ENCODE peak calls at places on chromosome 14, in six cellular contexts. U is NCI-H82; S is MV-4-11; Q is activated naive CD8-positive, alpha-beta T cell treated with anti-CD3 and anti-CD28 coated beads for 36 hours; W is HTR-8/SVneo; N is IMR-90. K is an unnamed sample.
A peak's percentile ranks its signal among the peaks of the same experiment; 100 is the strongest.

GRCh38 chr14:32249780-32250179 is 46.7 kb upstream of the RNU6-8 start:
- DNase-seq in S (no peak), W (no peak), Q (no peak), U (no peak), N (no peak), K (no peak)

GRCh38 chr14:74940956-74941565 is 14.3 kb downstream of the PGF start:
- DNase-seq in Q (no peak), U (no peak), S (no peak), W (no peak), N (no peak), K (no peak)

GRCh38 chr14:24093901-24094838 is at the start of gene PCK2:
- DNase-seq in U (peak; percentile 90), S (peak; percentile 91), N (peak; percentile 88), Q (peak; percentile 91), W (peak; percentile 89), K (peak; percentile 96)

GRCh38 chr14:20782280-20782890 is 1.3 kb downstream of the RNASE6 start:
- DNase-seq in U (no peak), W (no peak), S (peak; percentile 82), N (no peak), Q (no peak), K (no peak)

GRCh38 chr14:53875337-53875897 is 81.2 kb downstream of the BMP4 start:
- DNase-seq in U (no peak), N (no peak), Q (no peak), S (no peak), W (no peak), K (no peak)

GRCh38 chr14:99127651-99128167 is 144.3 kb downstream of the BCL11B start:
- DNase-seq in U (no peak), S (no peak), W (no peak), N (no peak), Q (no peak), K (no peak)

GRCh38 chr14:42556551-42556950 is 949.9 kb downstream of the LRFN5 start:
- DNase-seq in U (no peak), S (no peak), Q (no peak), W (no peak), N (no peak), K (no peak)

GRCh38 chr14:102772781-102773570 is 4.3 kb upstream of the TRAF3 start:
- DNase-seq in S (no peak), U (peak; percentile 79), W (peak; percentile 62), Q (no peak), N (no peak), K (peak; percentile 54)

GRCh38 chr14:105494606-105494929 is 3.5 kb downstream of the TEDC1 start:
- DNase-seq in U (no peak), W (no peak), N (no peak), S (no peak), Q (no peak), K (no peak)

GRCh38 chr14:101810897-101811620 is 49.5 kb downstream of the PPP2R5C start:
- DNase-seq in Q (no peak), N (peak; percentile 38), S (no peak), U (peak; percentile 1), W (no peak), K (peak; percentile 85)

GRCh38 chr14:105841022-105842009 is 314.9 kb downstream of the TMEM121 start:
- DNase-seq in Q (no peak), S (no peak), N (no peak), U (no peak), W (no peak), K (no peak)

GRCh38 chr14:31968107-31968810 is 108.8 kb upstream of the ARHGAP5 start:
- DNase-seq in S (peak; percentile 44), W (no peak), N (peak; percentile 45), U (no peak), Q (no peak), K (no peak)

GRCh38 chr14:96192975-96193805 is 11.4 kb upstream of the BDKRB2 start:
- DNase-seq in Q (no peak), W (no peak), S (no peak), U (no peak), N (no peak), K (no peak)

GRCh38 chr14:65791551-65791981 is 379.0 kb downstream of the FUT8 start:
- DNase-seq in N (peak; percentile 45), W (peak; percentile 79), Q (no peak), U (no peak), S (peak; percentile 36), K (no peak)

GRCh38 chr14:61444215-61444768 is 122.9 kb downstream of the PRKCH start:
- DNase-seq in U (no peak), W (no peak), N (no peak), S (peak; percentile 68), Q (peak; percentile 83), K (no peak)

K was measured in RKO.